ENCODE peak calls at places on chromosome 21, in ten cellular contexts. W is HFF-Myc; T is cardiac fibroblast; I is fibroblast of the aortic adventitia; M is heart left ventricle; K is hepatocyte; F is ovary; Z is CD8-positive, alpha-beta T cell; Y is left ventricle myocardium inferior; X is fibroblast of lung. R is an unnamed sample.

GRCh38 chr21:42317826-42318746 is 2.9 kb upstream of the TFF3 start:
- DNase-seq in Y (no peak), M (no peak), K (no peak), T (no peak), F (no peak), Z (no peak), W (no peak), I (no peak), X (no peak), R (peak)

GRCh38 chr21:28856588-28857250 is 136.0 kb downstream of the LTN1 start:
- DNase-seq in F (no peak), Z (no peak), T (no peak), M (no peak), I (peak), Y (no peak), X (no peak), W (no peak), K (no peak), R (peak)

GRCh38 chr21:17819878-17820232 is 699 bp upstream of the C21orf91 start:
- DNase-seq in M (no peak), K (no peak), F (no peak), I (no peak), W (peak), X (no peak), Z (no peak), T (no peak), Y (no peak), R (no peak)

GRCh38 chr21:41957991-41958766 is 4.4 kb upstream of the C2CD2 start:
- DNase-seq in I (peak), X (peak), Z (no peak), T (peak), Y (peak), M (peak), F (peak), W (peak), K (peak), R (peak)

GRCh38 chr21:21715286-21715969 is 717.2 kb downstream of the NCAM2 start:
- DNase-seq in T (peak), K (no peak), I (peak), W (peak), X (peak), F (no peak), Y (no peak), M (no peak), Z (no peak), R (no peak)

GRCh38 chr21:29340228-29340627 is 41.5 kb downstream of the BACH1 start:
- DNase-seq in K (no peak), M (no peak), T (no peak), X (no peak), W (no peak), I (no peak), F (no peak), Z (no peak), Y (no peak), R (no peak)

GRCh38 chr21:28215214-28215954 is 777.3 kb downstream of the LTN1 start:
- DNase-seq in I (peak), T (peak), F (peak), X (peak), Z (no peak), M (peak), W (no peak), K (no peak), Y (no peak), R (peak)

GRCh38 chr21:29194847-29195246 is 64.4 kb downstream of the MAP3K7CL start:
- DNase-seq in W (no peak), I (no peak), X (peak), T (peak), Z (no peak), F (no peak), K (no peak), Y (no peak), M (no peak), R (no peak)

GRCh38 chr21:28537371-28538079 is 455.2 kb downstream of the LTN1 start:
- DNase-seq in I (peak), K (no peak), M (no peak), T (peak), W (peak), X (peak), F (no peak), Y (no peak), Z (no peak), R (no peak)

GRCh38 chr21:14877581-14878228 is 187.1 kb downstream of the NRIP1 start:
- DNase-seq in T (peak), K (peak), Z (no peak), F (no peak), I (peak), X (peak), M (no peak), W (no peak), Y (no peak), R (no peak)

GRCh38 chr21:25283720-25284119 is 323.6 kb downstream of the MRPL39 start:
- DNase-seq in K (peak), M (no peak), T (peak), Z (no peak), X (peak), I (peak), Y (no peak), F (no peak), W (no peak), R (no peak)

GRCh38 chr21:43366656-43367055 is 60.3 kb downstream of the SIK1 start:
- DNase-seq in I (no peak), M (no peak), F (no peak), Y (no peak), Z (no peak), W (no peak), K (no peak), T (no peak), X (no peak), R (no peak)
- H3K4me3 ChIP-seq in I (no peak), M (no peak), F (no peak), Y (no peak), Z (no peak), W (no peak), K (no peak), T (no peak), X (no peak), R (no peak)

GRCh38 chr21:40923914-40924313 is 77.0 kb upstream of the DSCAM start:
- DNase-seq in K (no peak), I (no peak), M (no peak), T (no peak), F (no peak), Z (no peak), W (no peak), Y (no peak), X (no peak), R (no peak)
- H3K4me3 ChIP-seq in K (no peak), I (no peak), M (no peak), T (no peak), F (no peak), Z (no peak), W (no peak), Y (no peak), X (no peak), R (no peak)

GRCh38 chr21:33238146-33238545 is 8.4 kb downstream of the IFNAR2 start:
- DNase-seq in W (no peak), Y (no peak), K (no peak), T (no peak), X (peak), Z (no peak), M (no peak), F (no peak), I (no peak), R (no peak)

GRCh38 chr21:33240404-33240803 is 10.7 kb downstream of the IFNAR2 start:
- DNase-seq in M (no peak), I (no peak), K (no peak), Y (no peak), T (no peak), X (no peak), W (no peak), F (no peak), Z (no peak), R (no peak)

GRCh38 chr21:33236799-33237198 is 7.1 kb downstream of the IFNAR2 start:
- DNase-seq in X (peak), F (no peak), K (no peak), Z (no peak), T (no peak), I (peak), Y (no peak), M (no peak), W (no peak), R (no peak)

GRCh38 chr21:33237446-33237845 is 7.7 kb downstream of the IFNAR2 start:
- DNase-seq in F (no peak), M (no peak), Y (no peak), I (peak), X (no peak), Z (no peak), W (no peak), T (no peak), K (no peak), R (no peak)

DNA sequence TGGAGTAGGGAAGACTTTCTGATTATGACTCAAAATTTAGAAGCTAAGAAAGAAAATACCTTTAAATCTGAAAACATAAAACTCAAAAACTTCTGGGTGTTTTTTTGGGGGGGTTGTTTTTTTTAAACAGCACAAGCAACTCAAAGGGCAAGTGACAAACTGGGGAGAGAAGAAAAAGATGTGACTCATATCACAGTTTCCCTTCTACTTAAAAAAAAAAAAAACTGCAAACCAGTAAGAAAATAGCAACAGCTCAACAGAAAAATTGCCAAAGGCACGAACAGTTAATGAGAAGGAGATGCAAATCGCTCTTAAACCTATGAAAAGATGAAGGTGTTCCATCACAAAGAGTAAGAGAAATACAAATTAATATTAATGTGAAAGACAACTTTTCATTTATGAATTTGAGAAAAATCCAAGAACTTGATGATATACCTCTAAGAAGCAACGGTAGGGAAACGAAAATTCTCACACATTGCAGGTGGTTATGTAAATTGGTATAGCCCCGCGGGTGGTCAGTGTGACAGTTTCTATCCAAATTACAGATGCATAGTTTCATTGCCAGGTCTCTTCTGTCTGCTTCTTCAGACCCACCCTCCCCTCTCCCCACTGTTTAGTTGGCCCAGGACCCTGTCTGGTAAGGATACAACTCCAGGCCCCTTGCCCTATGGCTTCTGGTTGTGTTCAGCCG is 9.0 kb downstream of the IFNAR2 start:
- DNase-seq in M (no peak), K (no peak), Y (no peak), T (no peak), F (no peak), I (no peak), Z (no peak), W (no peak), X (peak), R (no peak)
- H3K4me3 ChIP-seq in M (no peak), K (no peak), Y (no peak), T (no peak), F (no peak), I (no peak), Z (no peak), W (no peak), X (no peak), R (no peak)

GRCh38 chr21:32135401-32136363 is 143.2 kb downstream of the MIS18A start:
- DNase-seq in F (no peak), Y (no peak), Z (no peak), X (peak), I (no peak), W (peak), T (peak), K (no peak), M (no peak), R (no peak)
- H3K4me3 ChIP-seq in F (no peak), Y (no peak), Z (no peak), X (no peak), I (no peak), W (no peak), T (no peak), K (no peak), M (no peak), R (no peak)

DNA sequence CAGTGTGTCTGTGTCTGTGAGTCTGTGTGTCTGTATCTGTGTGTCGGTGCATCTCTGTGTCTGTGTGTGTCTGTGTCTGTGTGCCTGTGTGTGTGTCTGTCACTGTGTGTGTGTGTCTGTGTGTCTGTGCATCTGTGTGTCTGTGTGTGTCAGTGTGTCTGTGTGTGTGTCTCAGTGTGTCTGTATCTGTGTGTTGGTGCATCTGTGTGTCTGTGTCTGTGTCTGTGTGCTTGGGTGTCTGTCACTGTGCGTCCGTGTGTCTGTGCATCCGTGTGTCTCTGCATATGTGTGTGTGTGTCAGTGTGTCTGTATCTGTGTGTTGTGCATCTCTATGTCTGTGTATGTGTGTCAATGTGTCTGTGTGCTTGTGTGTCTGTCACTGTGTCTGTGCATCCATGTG is 44.7 kb upstream of the POFUT2 start:
- DNase-seq in F (no peak), I (no peak), X (no peak), W (no peak), T (no peak), Y (peak), K (no peak), M (no peak), Z (no peak), R (no peak)
- H3K4me3 ChIP-seq in F (no peak), I (no peak), X (no peak), W (no peak), T (no peak), Y (no peak), K (no peak), M (no peak), Z (no peak), R (no peak)

DNA sequence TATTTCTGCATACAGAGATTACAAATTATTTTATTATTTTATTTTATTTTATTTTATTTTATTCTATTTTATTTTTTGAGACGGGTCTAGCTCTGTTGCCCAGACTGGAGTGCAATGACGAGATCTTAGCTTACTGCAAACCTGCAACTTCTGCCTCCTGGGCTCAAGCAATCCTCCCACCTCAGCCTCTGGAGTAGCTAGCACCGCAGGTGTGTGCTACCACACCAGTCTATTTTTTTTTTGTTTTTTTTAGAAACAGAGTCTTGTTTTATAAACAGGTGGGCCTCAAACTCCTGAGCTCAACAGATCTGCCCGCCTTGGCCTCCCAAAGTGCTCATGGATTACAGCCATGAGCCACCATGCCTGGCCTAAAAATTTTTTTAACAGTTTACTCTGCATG is 88.1 kb downstream of the PCP4 start:
- DNase-seq in T (no peak), K (no peak), M (no peak), I (no peak), X (no peak), F (no peak), Z (no peak), Y (no peak), W (no peak), R (no peak)
- H3K4me3 ChIP-seq in T (no peak), K (no peak), M (no peak), I (no peak), X (no peak), F (no peak), Z (no peak), Y (no peak), W (no peak), R (no peak)

GRCh38 chr21:38631676-38632075 is 133.4 kb upstream of the ERG start:
- DNase-seq in Y (no peak), F (no peak), K (no peak), M (no peak), T (peak), W (no peak), Z (no peak), I (no peak), X (peak), R (no peak)
- H3K4me3 ChIP-seq in Y (no peak), F (no peak), K (no peak), M (no peak), T (no peak), W (no peak), Z (no peak), I (no peak), X (no peak), R (no peak)

GRCh38 chr21:31554511-31555022 is 104.9 kb upstream of the SOD1 start:
- DNase-seq in T (peak), M (no peak), Y (no peak), I (peak), K (no peak), Z (no peak), W (no peak), F (no peak), X (peak), R (no peak)
- H3K4me3 ChIP-seq in T (no peak), M (no peak), Y (no peak), I (no peak), K (no peak), Z (no peak), W (no peak), F (no peak), X (no peak), R (no peak)